ENCODE peak calls at places on chromosome 22, in four cellular contexts. L is cardiac muscle cell; J is AG09309; C is CD4-positive, alpha-beta T cell. R is an unnamed sample.

GRCh38 chr22:46370584-46371373 is 35.3 kb downstream of the TRMU start:
- DNase-seq in C (no peak), L (no peak), J (no peak), R (no peak)

GRCh38 chr22:31586137-31586920 is 75.7 kb downstream of the PISD start:
- DNase-seq in J (no peak), C (no peak), L (peak), R (no peak)

GRCh38 chr22:36457688-36458450 is 23.6 kb downstream of the TXN2 start:
- DNase-seq in J (no peak), C (no peak), L (peak), R (no peak)

GRCh38 chr22:29665486-29665885 is 54.3 kb upstream of the CABP7 start:
- DNase-seq in J (no peak), C (no peak), L (no peak), R (no peak)

GRCh38 chr22:45318168-45318557 is 8.4 kb downstream of the FAM118A start:
- DNase-seq in L (peak), C (peak), J (peak), R (peak)

GRCh38 chr22:45977551-45978274 is 751 bp upstream of the WNT7B start:
- DNase-seq in J (no peak), C (no peak), L (peak), R (no peak)

GRCh38 chr22:41998361-41999261 is at the start of gene WBP2NL:
- DNase-seq in L (peak), J (peak), C (peak), R (no peak)

GRCh38 chr22:30863161-30863833 is 105.3 kb downstream of the MORC2 start:
- DNase-seq in L (peak), J (no peak), C (no peak), R (no peak)

GRCh38 chr22:45246060-45246985 is 5.6 kb upstream of the KIAA0930 start:
- DNase-seq in L (peak), J (peak), C (no peak), R (no peak)

GRCh38 chr22:23109441-23109978 is 32.3 kb downstream of the RSPH14 start:
- DNase-seq in J (no peak), C (no peak), L (no peak), R (no peak)

GRCh38 chr22:47231759-47232158 is 469.3 kb downstream of the TBC1D22A start:
- DNase-seq in L (no peak), J (no peak), C (no peak), R (no peak)

GRCh38 chr22:24003887-24004286 is 1.4 kb downstream of the GSTT4 start:
- DNase-seq in J (no peak), L (no peak), C (no peak), R (no peak)

GRCh38 chr22:35749808-35750207 is 32.1 kb downstream of the APOL5 start:
- DNase-seq in L (no peak), C (no peak), J (peak), R (no peak)

GRCh38 chr22:26642465-26643367 is 14.7 kb upstream of the MIAT start:
- DNase-seq in C (peak), J (no peak), L (peak), R (peak)

GRCh38 chr22:27989758-27990450 is 70.8 kb upstream of the PITPNB start:
- DNase-seq in L (no peak), J (no peak), C (no peak), R (no peak)

GRCh38 chr22:37768273-37768672 is 39.5 kb upstream of the GCAT start:
- DNase-seq in J (no peak), L (no peak), C (no peak), R (no peak)

GRCh38 chr22:30205281-30206115 is 41.1 kb downstream of the LIF start:
- DNase-seq in L (peak), C (no peak), J (peak), R (no peak)

GRCh38 chr22:19851291-19852176 is 3.1 kb downstream of the GNB1L start:
- DNase-seq in L (no peak), J (no peak), C (no peak), R (no peak)

GRCh38 chr22:37302617-37303555 is 20.6 kb downstream of the CYTH4 start:
- DNase-seq in J (no peak), C (no peak), L (no peak), R (no peak)

GRCh38 chr22:31812977-31813605 is 59.3 kb downstream of the DEPDC5 start:
- DNase-seq in J (no peak), C (no peak), L (no peak), R (no peak)

DNA sequence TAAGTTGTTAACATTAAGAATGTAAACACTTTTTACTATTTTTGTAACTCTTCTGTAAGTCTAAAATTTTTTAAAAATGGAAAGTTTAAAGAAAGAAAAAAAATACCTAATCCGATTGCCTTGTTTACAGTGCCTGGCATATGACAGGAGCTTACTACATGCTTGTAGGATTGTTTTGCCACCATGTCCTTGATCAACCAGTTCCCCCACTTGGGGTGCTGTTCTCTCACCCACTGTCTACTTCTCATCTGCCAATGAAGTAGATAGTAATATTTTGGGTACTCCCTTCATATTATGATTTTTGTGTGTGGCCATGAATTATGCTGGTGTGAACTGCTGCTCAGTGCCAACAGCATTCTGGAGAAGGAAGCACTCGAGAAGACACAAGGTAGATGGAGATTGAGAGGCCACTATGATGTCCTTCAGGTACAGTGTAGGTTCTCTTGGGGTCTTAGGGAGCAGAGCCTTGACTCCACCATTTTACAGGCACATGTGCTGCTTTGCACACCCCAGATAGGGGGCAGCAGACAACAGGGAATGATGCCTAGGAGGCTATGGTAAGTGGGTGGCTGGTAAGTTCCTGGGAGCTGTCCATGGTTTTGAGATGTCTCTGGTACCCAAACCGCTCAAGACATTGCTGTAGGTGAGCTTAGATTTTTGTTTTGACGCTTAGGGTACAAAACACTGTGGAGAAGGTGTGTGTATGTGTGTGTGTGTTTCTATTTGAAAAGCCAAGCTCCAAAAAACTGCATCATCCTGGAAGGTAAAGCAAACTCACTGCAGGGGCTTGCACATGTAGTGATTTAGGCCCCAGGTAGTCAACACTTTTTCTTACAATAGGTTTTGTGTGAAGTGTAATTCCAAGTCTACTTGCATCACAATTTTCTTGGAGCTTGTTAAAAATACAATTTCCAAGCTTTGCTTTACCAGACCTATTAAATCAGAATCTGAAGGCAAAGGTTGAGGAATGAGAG is 494.5 kb upstream of the LARGE1 start:
- DNase-seq in J (no peak), L (peak), C (no peak), R (peak)
- TF ChIP-seq CTCF in J (no peak), L (no peak), C (no peak), R (no peak)

GRCh38 chr22:50459443-50460140 is 15.2 kb downstream of the SBF1 start:
- DNase-seq in J (no peak), C (no peak), L (no peak), R (no peak)
- TF ChIP-seq CTCF in J (no peak), C (no peak), L (no peak), R (no peak)

GRCh38 chr22:43827926-43828710 is 16.0 kb upstream of the EFCAB6 start:
- DNase-seq in C (no peak), L (no peak), J (no peak), R (no peak)
- TF ChIP-seq CTCF in C (no peak), L (no peak), J (peak), R (no peak)

GRCh38 chr22:17911312-17911705 is 113.1 kb downstream of the MICAL3 start:
- DNase-seq in C (no peak), L (no peak), J (no peak), R (no peak)

GRCh38 chr22:17912942-17913704 is 111.2 kb downstream of the MICAL3 start:
- DNase-seq in L (no peak), C (no peak), J (no peak), R (no peak)

GRCh38 chr22:17911887-17912286 is 112.5 kb downstream of the MICAL3 start:
- DNase-seq in J (no peak), C (no peak), L (no peak), R (no peak)

GRCh38 chr22:17907731-17908051 is 116.7 kb downstream of the MICAL3 start:
- DNase-seq in J (no peak), L (peak), C (no peak), R (no peak)

DNA sequence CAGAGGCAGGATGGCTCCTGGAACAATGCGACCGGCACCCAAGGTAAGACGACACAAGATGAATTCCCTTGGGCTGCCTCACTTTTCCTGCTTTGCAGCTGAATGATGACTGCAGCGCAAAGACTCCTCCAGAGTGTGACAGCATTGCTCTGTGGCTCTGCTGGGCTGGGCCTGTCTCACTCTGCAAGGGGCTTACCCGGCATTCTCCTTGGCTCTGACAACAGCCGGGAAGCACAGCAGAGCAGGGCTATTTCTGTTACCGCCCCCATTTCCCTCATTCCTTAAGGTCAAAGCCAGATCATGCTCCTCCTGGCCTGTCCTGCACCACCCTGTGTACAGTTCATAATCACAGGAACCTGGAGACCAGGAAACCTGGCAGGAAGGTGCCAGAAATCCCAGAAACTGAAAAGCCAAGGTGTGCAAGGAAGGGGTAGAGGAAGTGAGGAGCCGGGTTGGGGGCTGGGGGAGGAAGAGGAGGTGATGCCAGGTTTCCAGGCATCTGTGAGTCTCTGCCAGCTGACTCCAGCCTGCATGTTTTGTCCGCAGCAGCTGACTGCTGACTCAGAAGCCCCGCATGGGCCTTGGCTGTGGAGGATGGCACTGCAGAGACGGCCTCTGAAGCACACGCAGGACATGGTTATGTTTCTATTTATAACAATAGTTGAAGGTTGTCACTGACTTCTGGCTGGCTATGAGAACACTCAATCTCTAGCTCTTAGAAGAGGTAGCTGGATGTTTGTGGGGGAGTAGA is 113.6 kb downstream of the MICAL3 start:
- DNase-seq in C (no peak), J (peak), L (peak), R (peak)
- TF ChIP-seq CTCF in C (no peak), J (peak), L (peak), R (no peak)

R was measured in endothelial cell.